ENCODE peak calls at places on chromosomes 4 and X, in five cellular contexts. One of them, this sample, is unnamed.
A peak's percentile ranks its signal among the peaks of the same experiment; 100 is the strongest.

GRCh38 chr4:172601195-172601594 is 567.4 kb upstream of the GALNT7 start:
- DNase-seq in pancreas: no peak
- DNase-seq in tibial artery: no peak
- DNase-seq in mucosa of descending colon: no peak
- DNase-seq in tibial nerve: no peak
- DNase-seq in this sample: no peak

GRCh38 chr4:74453037-74453635 is 8.2 kb downstream of the AREG start:
- DNase-seq in pancreas: no peak
- DNase-seq in tibial artery: no peak
- DNase-seq in mucosa of descending colon: no peak
- DNase-seq in tibial nerve: no peak
- DNase-seq in this sample: no peak

GRCh38 chr4:101020956-101021355 is 326.4 kb downstream of the PPP3CA start:
- DNase-seq in pancreas: no peak
- DNase-seq in tibial artery: no peak
- DNase-seq in mucosa of descending colon: no peak
- DNase-seq in tibial nerve: no peak
- DNase-seq in this sample: no peak

GRCh38 chr4:173424899-173425805 is 26.2 kb upstream of the SCRG1 start:
- DNase-seq in pancreas: no peak
- DNase-seq in tibial artery: no peak
- DNase-seq in mucosa of descending colon: no peak
- DNase-seq in tibial nerve: no peak
- DNase-seq in this sample: no peak

GRCh38 chr4:7315935-7316334 is 118.8 kb downstream of the PSAPL1 start:
- DNase-seq in pancreas: no peak
- DNase-seq in tibial artery: no peak
- DNase-seq in mucosa of descending colon: no peak
- DNase-seq in tibial nerve: no peak
- DNase-seq in this sample: no peak

GRCh38 chr4:147408189-147408588 is 72.7 kb upstream of the EDNRA start:
- DNase-seq in pancreas: no peak
- DNase-seq in tibial artery: no peak
- DNase-seq in mucosa of descending colon: no peak
- DNase-seq in tibial nerve: no peak
- DNase-seq in this sample: no peak

GRCh38 chr4:5019796-5020195 is 538 bp upstream of the CYTL1 start:
- DNase-seq in pancreas: no peak
- DNase-seq in tibial artery: no peak
- DNase-seq in mucosa of descending colon: no peak
- DNase-seq in tibial nerve: no peak
- DNase-seq in this sample: no peak

GRCh38 chr4:188819243-188819642 is 680.0 kb downstream of the TRIML1 start:
- DNase-seq in pancreas: no peak
- DNase-seq in tibial artery: no peak
- DNase-seq in mucosa of descending colon: no peak
- DNase-seq in tibial nerve: no peak
- DNase-seq in this sample: no peak

GRCh38 chr4:124934921-124935320 is 222.4 kb upstream of the ANKRD50 start:
- DNase-seq in pancreas: no peak
- DNase-seq in tibial artery: no peak
- DNase-seq in mucosa of descending colon: no peak
- DNase-seq in tibial nerve: no peak
- DNase-seq in this sample: no peak

GRCh38 chr4:183349673-183350072 is 27.4 kb upstream of the CLDN24 start:
- DNase-seq in pancreas: no peak
- DNase-seq in tibial artery: no peak
- DNase-seq in mucosa of descending colon: no peak
- DNase-seq in tibial nerve: no peak
- DNase-seq in this sample: no peak

GRCh38 chrX:137362583-137362982 is 203.3 kb upstream of the ZIC3 start:
- DNase-seq in pancreas: no peak
- DNase-seq in tibial artery: no peak
- DNase-seq in mucosa of descending colon: no peak
- DNase-seq in tibial nerve: no peak
- DNase-seq in this sample: no peak

GRCh38 chrX:68903111-68903510 is 74.3 kb downstream of the EFNB1 start:
- DNase-seq in pancreas: no peak
- DNase-seq in tibial artery: no peak
- DNase-seq in mucosa of descending colon: no peak
- DNase-seq in tibial nerve: no peak
- DNase-seq in this sample: no peak

GRCh38 chr4:167218022-167218608 is 16.2 kb downstream of the SPOCK3 start:
- DNase-seq in pancreas: no peak
- DNase-seq in tibial artery: no peak
- DNase-seq in mucosa of descending colon: no peak
- DNase-seq in tibial nerve: no peak
- DNase-seq in this sample: no peak

DNA sequence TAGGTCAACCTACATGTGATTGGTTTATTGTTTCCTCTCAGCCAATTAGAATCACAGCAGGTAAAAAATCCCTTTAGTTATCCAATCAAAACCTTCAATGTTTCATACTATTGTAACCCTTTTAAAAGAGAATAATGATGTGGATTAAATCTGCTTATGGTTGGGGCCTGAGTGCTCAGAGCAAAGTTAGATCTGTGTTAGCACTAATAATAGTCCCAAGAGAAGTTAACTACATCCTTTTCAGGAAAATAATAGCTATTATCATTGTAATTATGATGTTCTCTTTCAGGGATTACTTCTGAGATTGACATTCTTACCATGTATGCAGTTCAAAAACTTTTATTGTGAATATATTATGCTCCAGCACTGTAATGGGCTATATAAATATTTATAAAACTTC is 262.6 kb upstream of the ARX start:
- DNase-seq in pancreas: no peak
- DNase-seq in tibial artery: no peak
- DNase-seq in mucosa of descending colon: no peak
- DNase-seq in tibial nerve: no peak
- DNase-seq in this sample: no peak
- H3K4me3 ChIP-seq in pancreas: no peak overlapping the region
- H3K4me3 ChIP-seq in tibial artery: no peak overlapping the region
- H3K4me3 ChIP-seq in mucosa of descending colon: no peak overlapping the region
- H3K4me3 ChIP-seq in tibial nerve: no peak overlapping the region
- H3K4me3 ChIP-seq in this sample: no peak overlapping the region

GRCh38 chrX:49186125-49187027 is at the start of gene PRICKLE3:
- DNase-seq in pancreas: peak; percentile 84
- DNase-seq in tibial artery: peak; percentile 82
- DNase-seq in mucosa of descending colon: peak; percentile 89
- DNase-seq in tibial nerve: peak; percentile 68
- DNase-seq in this sample: peak; percentile 93

GRCh38 chrX:49185062-49185394 is 1.1 kb downstream of the PRICKLE3 start:
- DNase-seq in pancreas: no peak
- DNase-seq in tibial artery: no peak
- DNase-seq in mucosa of descending colon: no peak
- DNase-seq in tibial nerve: no peak
- DNase-seq in this sample: no peak

GRCh38 chrX:49188468-49189076 is 2.4 kb upstream of the PRICKLE3 start:
- DNase-seq in pancreas: no peak
- DNase-seq in tibial artery: no peak
- DNase-seq in mucosa of descending colon: no peak
- DNase-seq in tibial nerve: no peak
- DNase-seq in this sample: no peak

GRCh38 chrX:49187526-49187925 is 1.4 kb upstream of the PRICKLE3 start:
- DNase-seq in pancreas: no peak
- DNase-seq in tibial artery: no peak
- DNase-seq in mucosa of descending colon: no peak
- DNase-seq in tibial nerve: no peak
- DNase-seq in this sample: no peak

GRCh38 chrX:49187028-49187394 is 838 bp upstream of the PRICKLE3 start:
- DNase-seq in pancreas: no peak
- DNase-seq in tibial artery: no peak
- DNase-seq in mucosa of descending colon: no peak
- DNase-seq in tibial nerve: no peak
- DNase-seq in this sample: no peak
- H3K4me3 ChIP-seq in pancreas: no peak overlapping the region
- H3K4me3 ChIP-seq in tibial artery: no peak overlapping the region
- H3K4me3 ChIP-seq in mucosa of descending colon: no peak overlapping the region
- H3K4me3 ChIP-seq in tibial nerve: no peak overlapping the region
- H3K4me3 ChIP-seq in this sample: no peak overlapping the region

GRCh38 chrX:73852022-73852421 is 289.0 kb downstream of the CHIC1 start:
- DNase-seq in pancreas: no peak
- DNase-seq in tibial artery: no peak
- DNase-seq in mucosa of descending colon: no peak
- DNase-seq in tibial nerve: no peak
- DNase-seq in this sample: no peak
- H3K4me3 ChIP-seq in pancreas: peak overlapping the region; percentile 29
- H3K4me3 ChIP-seq in tibial artery: no peak overlapping the region
- H3K4me3 ChIP-seq in mucosa of descending colon: no peak overlapping the region
- H3K4me3 ChIP-seq in tibial nerve: peak overlapping the region; percentile 70
- H3K4me3 ChIP-seq in this sample: no peak overlapping the region

DNA sequence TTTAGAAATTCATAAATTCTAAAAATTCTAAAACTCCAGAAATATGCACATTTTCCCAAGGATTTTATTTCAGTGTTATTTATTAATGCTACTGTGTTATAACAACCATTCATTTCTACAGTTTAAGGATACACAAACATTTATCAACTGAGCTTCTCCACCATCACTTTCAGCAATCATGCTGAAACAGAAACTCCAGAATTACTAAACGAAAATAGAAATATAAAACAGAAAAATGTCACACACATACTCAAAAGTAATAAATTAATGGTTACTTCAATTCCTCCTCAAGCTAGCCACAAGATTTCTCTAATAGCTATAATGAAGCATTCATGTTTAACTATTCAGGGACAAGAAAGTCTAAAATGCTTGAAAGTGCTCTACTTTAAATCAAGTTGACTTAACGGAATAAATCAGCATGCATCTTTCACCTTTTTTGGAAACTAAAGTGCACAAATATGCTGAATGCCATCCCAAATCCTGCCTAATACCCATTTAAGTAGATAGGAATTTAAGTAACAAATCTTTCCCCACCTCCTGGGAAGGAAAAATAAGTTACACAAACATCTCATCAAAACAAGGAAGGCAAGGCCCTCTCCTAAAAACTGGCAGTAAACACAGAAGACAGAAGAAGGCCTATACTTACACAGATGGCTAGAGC is 563 bp downstream of the FAM13A start:
- DNase-seq in pancreas: no peak
- DNase-seq in tibial artery: no peak
- DNase-seq in mucosa of descending colon: no peak
- DNase-seq in tibial nerve: peak; percentile 4
- DNase-seq in this sample: no peak
- H3K4me3 ChIP-seq in pancreas: peak overlapping the region; percentile 1
- H3K4me3 ChIP-seq in tibial artery: peak overlapping the region; percentile 53
- H3K4me3 ChIP-seq in mucosa of descending colon: no peak overlapping the region
- H3K4me3 ChIP-seq in tibial nerve: peak overlapping the region; percentile 32
- H3K4me3 ChIP-seq in this sample: peak overlapping the region; percentile 50

DNA sequence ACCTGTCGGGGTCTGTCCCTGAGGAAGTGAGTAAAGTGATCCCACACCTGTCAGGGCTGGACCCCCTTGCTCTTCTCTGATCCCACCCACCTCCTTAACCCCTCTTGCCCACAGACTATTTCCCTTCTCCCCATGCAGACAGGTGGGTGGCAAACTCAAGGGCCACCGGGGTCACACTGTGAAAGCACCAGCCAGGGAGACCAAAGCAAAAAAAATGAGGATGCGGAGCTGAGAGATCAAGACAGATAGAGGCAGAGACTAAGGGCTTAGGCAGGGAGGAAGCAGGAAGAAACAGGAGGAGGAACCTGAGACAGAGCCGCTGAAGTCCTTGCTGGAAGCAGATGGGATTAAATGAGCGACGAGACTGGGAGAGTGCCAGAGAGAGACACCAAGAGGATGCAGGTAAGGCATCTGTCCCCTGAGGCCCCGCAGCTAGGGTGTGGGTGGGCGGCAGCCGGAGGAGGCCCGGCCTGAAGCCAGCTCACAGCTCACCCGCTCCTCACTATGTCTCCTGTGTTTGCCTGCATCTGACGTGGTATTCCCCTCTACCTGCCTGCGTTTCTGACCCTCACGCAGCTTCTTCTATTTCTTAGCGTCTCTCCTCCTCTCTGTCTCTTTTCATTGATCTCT is 7.2 kb downstream of the TIMM17B start:
- DNase-seq in pancreas: no peak
- DNase-seq in tibial artery: no peak
- DNase-seq in mucosa of descending colon: no peak
- DNase-seq in tibial nerve: no peak
- DNase-seq in this sample: no peak
- H3K4me3 ChIP-seq in pancreas: no peak overlapping the region
- H3K4me3 ChIP-seq in tibial artery: peak overlapping the region; percentile 71
- H3K4me3 ChIP-seq in mucosa of descending colon: no peak overlapping the region
- H3K4me3 ChIP-seq in tibial nerve: peak overlapping the region; percentile 49
- H3K4me3 ChIP-seq in this sample: peak overlapping the region; percentile 62

DNA sequence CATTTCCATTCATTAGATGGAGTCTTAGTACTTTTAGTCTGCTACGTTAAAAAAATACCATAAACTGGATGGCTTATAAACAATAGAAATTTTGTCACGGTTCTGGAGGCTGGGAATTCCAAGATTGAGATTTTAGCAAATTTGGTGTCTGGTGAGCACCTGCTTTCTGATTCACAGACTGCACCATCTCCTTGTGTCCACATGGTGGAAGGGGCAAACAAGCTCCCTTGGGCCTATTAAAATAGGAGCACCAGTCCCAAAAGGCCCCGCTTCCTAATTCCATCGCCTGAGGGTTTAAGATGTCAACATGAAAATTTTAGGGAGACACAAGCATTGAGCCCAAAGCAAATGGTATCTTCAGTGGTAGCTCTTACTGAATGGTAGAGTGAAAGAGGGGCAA is 120.5 kb upstream of the MAP9 start:
- DNase-seq in pancreas: no peak
- DNase-seq in tibial artery: no peak
- DNase-seq in mucosa of descending colon: no peak
- DNase-seq in tibial nerve: no peak
- DNase-seq in this sample: no peak
- H3K4me3 ChIP-seq in pancreas: no peak overlapping the region
- H3K4me3 ChIP-seq in tibial artery: no peak overlapping the region
- H3K4me3 ChIP-seq in mucosa of descending colon: no peak overlapping the region
- H3K4me3 ChIP-seq in tibial nerve: no peak overlapping the region
- H3K4me3 ChIP-seq in this sample: no peak overlapping the region

GRCh38 chr4:121799888-121800501 is 1.1 kb upstream of the EXOSC9 start:
- DNase-seq in pancreas: no peak
- DNase-seq in tibial artery: no peak
- DNase-seq in mucosa of descending colon: no peak
- DNase-seq in tibial nerve: no peak
- DNase-seq in this sample: no peak
- H3K4me3 ChIP-seq in pancreas: no peak overlapping the region
- H3K4me3 ChIP-seq in tibial artery: peak overlapping the region; percentile 83
- H3K4me3 ChIP-seq in mucosa of descending colon: no peak overlapping the region
- H3K4me3 ChIP-seq in tibial nerve: no peak overlapping the region
- H3K4me3 ChIP-seq in this sample: no peak overlapping the region

GRCh38 chrX:41589634-41590270 is 99.0 kb upstream of the GPR34 start:
- DNase-seq in pancreas: no peak
- DNase-seq in tibial artery: no peak
- DNase-seq in mucosa of descending colon: no peak
- DNase-seq in tibial nerve: no peak
- DNase-seq in this sample: no peak
- H3K4me3 ChIP-seq in pancreas: no peak overlapping the region
- H3K4me3 ChIP-seq in tibial artery: peak overlapping the region; percentile 35
- H3K4me3 ChIP-seq in mucosa of descending colon: no peak overlapping the region
- H3K4me3 ChIP-seq in tibial nerve: no peak overlapping the region
- H3K4me3 ChIP-seq in this sample: no peak overlapping the region

This sample was measured in upper lobe of right lung.